ENCODE peak calls at places on chromosome 15, in ten cellular contexts. U is H1, G is esophagus muscularis mucosa, Z is HCT116, D is breast epithelium, C is transverse colon, Y is upper lobe of left lung, A is GM23338, V is Panc1, B is sigmoid colon. J is an unnamed sample. For H3K4me1, the result is how much of the 10 kb centered on the place peaks cover.

GRCh38 chr15:55710286-55710685 is 32.7 kb downstream of the PRTG start:
- DNase-seq in U (no peak), G (no peak), Z (no peak), D (no peak), C (no peak), Y (no peak), A (no peak), V (no peak), B (no peak), J (no peak)

GRCh38 chr15:60337069-60337468 is 60.7 kb downstream of the ANXA2 start:
- DNase-seq in U (no peak), G (no peak), Z (no peak), D (no peak), C (no peak), Y (no peak), A (no peak), V (no peak), B (no peak), J (no peak)

GRCh38 chr15:67175643-67176071 is 78.8 kb downstream of the AAGAB start:
- DNase-seq in U (no peak), G (no peak), Z (no peak), D (no peak), C (peak), Y (peak), A (no peak), V (no peak), B (peak), J (no peak)

GRCh38 chr15:95922431-95922830 is 408.1 kb upstream of the NR2F2 start:
- DNase-seq in U (no peak), G (no peak), Z (peak), D (no peak), C (no peak), Y (no peak), A (no peak), V (peak), B (no peak), J (no peak)

GRCh38 chr15:80836223-80836622 is 57.1 kb downstream of the CEMIP start:
- DNase-seq in U (no peak), G (no peak), Z (no peak), D (no peak), C (no peak), Y (no peak), A (no peak), V (no peak), B (no peak), J (no peak)

GRCh38 chr15:56969265-56969895 is 50.9 kb downstream of the TCF12 start:
- DNase-seq in U (no peak), G (no peak), Z (no peak), D (no peak), C (no peak), Y (no peak), A (no peak), V (no peak), B (no peak), J (no peak)

GRCh38 chr15:71508081-71508682 is 302.2 kb upstream of the NR2E3 start:
- DNase-seq in U (no peak), G (no peak), Z (no peak), D (no peak), C (no peak), Y (no peak), A (no peak), V (no peak), B (no peak), J (no peak)

GRCh38 chr15:72778796-72779195 is 4.8 kb downstream of the ADPGK start:
- DNase-seq in U (no peak), G (no peak), Z (no peak), D (no peak), C (no peak), Y (no peak), A (no peak), V (no peak), B (no peak), J (no peak)

GRCh38 chr15:69760890-69761568 is 308.4 kb downstream of the RPLP1 start:
- DNase-seq in U (no peak), G (peak), Z (peak), D (no peak), C (peak), Y (no peak), A (no peak), V (peak), B (peak), J (no peak)

GRCh38 chr15:40769310-40770146 is at the start of gene C15orf62:
- DNase-seq in U (no peak), G (no peak), Z (no peak), D (peak), C (peak), Y (peak), A (no peak), V (no peak), B (no peak), J (no peak)

GRCh38 chr15:55659481-55659880 is 71.3 kb upstream of the PYGO1 start:
- DNase-seq in U (no peak), G (no peak), Z (no peak), D (no peak), C (no peak), Y (no peak), A (no peak), V (no peak), B (no peak), J (no peak)

GRCh38 chr15:77541421-77542181 is 91.1 kb downstream of the LINGO1 start:
- DNase-seq in U (no peak), G (no peak), Z (no peak), D (no peak), C (no peak), Y (no peak), A (peak), V (no peak), B (peak), J (no peak)

GRCh38 chr15:65033659-65034269 is 4.3 kb upstream of the MTFMT start:
- DNase-seq in U (no peak), G (no peak), Z (peak), D (no peak), C (peak), Y (no peak), A (peak), V (no peak), B (no peak), J (no peak)

GRCh38 chr15:90512281-90512680 is 17.4 kb upstream of the CRTC3 start:
- DNase-seq in U (no peak), G (no peak), Z (no peak), D (no peak), C (no peak), Y (no peak), A (no peak), V (no peak), B (no peak), J (no peak)

GRCh38 chr15:34812369-34812768 is 17.0 kb upstream of the ACTC1 start:
- DNase-seq in U (no peak), G (no peak), Z (no peak), D (no peak), C (no peak), Y (no peak), A (no peak), V (no peak), B (no peak), J (no peak)

GRCh38 chr15:75195122-75195765 is 6.4 kb upstream of the C15orf39 start:
- DNase-seq in U (no peak), G (no peak), Z (no peak), D (no peak), C (peak), Y (no peak), A (peak), V (no peak), B (no peak), J (no peak)
- TF ChIP-seq POLR2AphosphoS5 in U (no peak), G (no peak), Z (no peak), D (no peak), C (no peak), Y (no peak), A (no peak), V (no peak), B (no peak), J (no peak)

DNA sequence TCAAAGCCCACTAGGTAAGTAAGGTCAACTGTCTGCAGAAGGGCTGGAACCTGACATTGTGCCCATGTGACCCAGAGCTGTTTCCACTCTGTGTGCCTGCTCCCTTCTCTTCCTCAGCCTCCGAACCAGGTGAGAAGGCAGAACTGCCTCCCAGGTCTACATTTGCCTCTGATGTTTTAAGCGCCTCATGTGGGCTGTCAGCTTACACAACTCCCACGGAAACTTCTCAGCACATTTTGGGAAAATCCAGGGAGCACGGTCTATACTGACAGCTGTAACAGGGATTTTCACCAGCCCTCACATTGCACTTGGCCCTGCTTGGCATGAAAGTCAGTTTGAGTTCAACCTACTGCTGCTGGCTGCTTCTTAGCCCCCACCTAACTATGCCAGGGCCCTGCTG is 46.9 kb upstream of the SLC24A5 start:
- DNase-seq in U (no peak), G (peak), Z (no peak), D (no peak), C (no peak), Y (no peak), A (no peak), V (no peak), B (no peak), J (peak)
- H3K4me1 ChIP-seq in U (under half), G (under half), Z (under half), D (under half), C (under half), Y (under half), A (under half), V (under half), B (under half), J (under half)

GRCh38 chr15:68542348-68542747 is 36.4 kb upstream of the CORO2B start:
- DNase-seq in U (no peak), G (no peak), Z (no peak), D (no peak), C (no peak), Y (no peak), A (no peak), V (no peak), B (no peak), J (no peak)

GRCh38 chr15:68543546-68544008 is 35.2 kb upstream of the CORO2B start:
- DNase-seq in U (no peak), G (no peak), Z (no peak), D (no peak), C (no peak), Y (no peak), A (no peak), V (no peak), B (no peak), J (no peak)

GRCh38 chr15:68546318-68546717 is 32.5 kb upstream of the CORO2B start:
- DNase-seq in U (no peak), G (no peak), Z (no peak), D (no peak), C (no peak), Y (no peak), A (no peak), V (no peak), B (no peak), J (no peak)

GRCh38 chr15:68541743-68542142 is 37.0 kb upstream of the CORO2B start:
- DNase-seq in U (no peak), G (no peak), Z (no peak), D (no peak), C (no peak), Y (no peak), A (no peak), V (no peak), B (no peak), J (no peak)

DNA sequence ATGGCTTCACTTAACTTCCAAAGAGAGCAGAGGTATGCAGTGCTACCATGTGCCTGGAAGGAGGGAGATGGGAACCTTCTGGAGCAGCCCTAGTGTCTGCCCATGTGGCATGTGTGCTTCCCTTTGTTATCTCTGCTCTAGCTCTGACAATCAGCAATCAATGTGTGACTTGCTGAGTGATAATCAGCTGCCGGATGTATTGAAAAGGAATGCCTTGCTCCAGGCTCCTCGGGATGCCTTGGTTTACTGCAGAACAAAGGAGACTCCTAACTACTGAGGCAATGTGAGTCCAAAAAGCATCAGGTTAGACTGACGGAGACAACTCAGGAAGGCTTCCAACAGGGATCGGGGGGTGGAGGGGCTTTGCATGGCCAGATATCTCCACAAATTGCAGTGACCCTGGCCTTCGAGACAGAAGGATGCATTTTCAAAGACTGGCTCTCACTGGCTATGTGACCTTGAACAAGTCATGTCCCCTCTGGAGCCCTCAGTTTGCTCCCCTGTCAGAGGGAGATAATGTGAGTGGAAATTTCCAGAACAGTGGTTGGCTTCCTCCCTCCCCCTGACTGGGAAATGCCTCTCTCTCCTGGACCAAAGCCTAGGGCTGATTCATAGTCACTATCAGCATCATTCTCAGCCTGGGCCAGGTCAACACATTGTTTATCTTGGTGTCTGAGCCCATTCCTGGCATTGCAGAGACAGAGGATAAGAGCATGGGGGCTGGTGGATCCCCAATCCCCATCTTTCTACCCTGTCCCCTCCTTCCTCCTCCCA is 35.8 kb upstream of the CORO2B start:
- DNase-seq in U (no peak), G (no peak), Z (no peak), D (peak), C (no peak), Y (no peak), A (no peak), V (no peak), B (no peak), J (no peak)
- TF ChIP-seq POLR2AphosphoS5 in U (no peak), G (no peak), Z (no peak), D (peak), C (no peak), Y (peak), A (no peak), V (no peak), B (peak), J (peak)

GRCh38 chr15:85531083-85531482 is 150.7 kb downstream of the AKAP13 start:
- DNase-seq in U (no peak), G (no peak), Z (no peak), D (no peak), C (no peak), Y (no peak), A (no peak), V (no peak), B (no peak), J (no peak)
- H3K4me1 ChIP-seq in U (under half), G (half or more), Z (under half), D (under half), C (under half), Y (half or more), A (under half), V (under half), B (under half), J (under half)

GRCh38 chr15:100113351-100114075 is 228.3 kb downstream of the ADAMTS17 start:
- DNase-seq in U (no peak), G (no peak), Z (no peak), D (no peak), C (no peak), Y (no peak), A (no peak), V (no peak), B (no peak), J (no peak)

GRCh38 chr15:100114526-100114925 is 227.2 kb downstream of the ADAMTS17 start:
- DNase-seq in U (no peak), G (no peak), Z (no peak), D (no peak), C (no peak), Y (no peak), A (peak), V (no peak), B (no peak), J (no peak)

GRCh38 chr15:100112636-100113305 is 229.0 kb downstream of the ADAMTS17 start:
- DNase-seq in U (no peak), G (no peak), Z (no peak), D (no peak), C (no peak), Y (no peak), A (no peak), V (no peak), B (no peak), J (no peak)

GRCh38 chr15:100115066-100115710 is 226.6 kb downstream of the ADAMTS17 start:
- DNase-seq in U (no peak), G (no peak), Z (no peak), D (no peak), C (no peak), Y (no peak), A (no peak), V (no peak), B (no peak), J (no peak)

DNA sequence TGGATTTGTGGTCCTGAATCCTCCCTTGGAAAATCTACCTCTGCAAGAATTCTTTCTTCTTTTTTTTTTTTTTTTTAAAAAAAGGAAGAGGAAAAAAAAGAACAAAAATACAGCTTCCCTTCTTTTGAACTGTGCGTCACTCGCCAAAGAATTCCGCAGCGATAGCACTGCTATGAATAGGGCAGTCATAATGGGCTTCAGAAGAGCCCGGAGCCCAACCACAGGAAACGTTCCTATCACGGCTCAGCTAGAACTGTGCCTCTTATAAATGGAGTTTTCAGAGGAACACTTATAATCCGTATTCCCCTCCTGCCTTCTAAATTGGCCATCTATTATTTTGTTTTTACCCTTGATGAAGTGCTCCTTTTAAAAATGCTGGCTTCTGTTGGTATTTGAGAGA is 227.7 kb downstream of the ADAMTS17 start:
- DNase-seq in U (no peak), G (no peak), Z (no peak), D (no peak), C (peak), Y (no peak), A (no peak), V (no peak), B (peak), J (no peak)
- TF ChIP-seq POLR2AphosphoS5 in U (no peak), G (peak), Z (no peak), D (no peak), C (no peak), Y (no peak), A (no peak), V (no peak), B (peak), J (peak)

DNA sequence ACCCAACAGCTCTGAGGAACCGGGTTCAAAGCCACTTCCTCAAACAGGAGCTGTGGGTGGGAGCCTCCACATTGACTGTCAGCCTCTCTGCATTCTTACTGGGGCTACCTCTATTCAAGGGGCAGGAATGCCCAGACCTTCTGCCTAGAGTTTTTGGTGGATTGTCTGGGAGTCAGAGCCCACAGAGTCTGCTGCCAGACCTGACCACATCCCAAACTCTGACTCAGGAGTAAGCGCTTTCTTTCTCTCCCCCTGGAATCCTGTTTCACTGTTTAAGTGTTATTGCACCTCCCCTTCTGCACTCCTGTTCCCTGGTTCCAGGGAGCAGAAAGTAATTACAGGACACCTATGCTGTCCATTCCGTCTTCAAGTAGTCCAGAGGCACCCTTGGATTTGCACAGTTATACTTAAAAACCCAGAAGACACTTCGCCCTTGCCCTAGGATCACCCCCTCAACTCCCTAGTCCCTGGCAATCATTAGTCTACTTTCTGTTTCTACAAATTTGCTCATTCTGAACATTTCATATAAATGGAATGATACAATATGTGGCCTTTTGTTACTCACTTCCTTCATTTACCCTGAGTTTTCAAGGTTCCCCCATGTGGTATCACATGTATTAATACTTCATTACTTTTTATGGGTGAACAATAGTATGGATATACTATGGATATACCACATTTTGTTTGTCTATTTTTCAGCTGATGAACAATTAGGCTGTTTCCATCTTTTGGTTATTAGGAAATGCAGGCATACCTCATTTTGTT is 37.9 kb upstream of the TJP1 start:
- DNase-seq in U (no peak), G (no peak), Z (no peak), D (no peak), C (no peak), Y (no peak), A (no peak), V (no peak), B (no peak), J (no peak)
- H3K4me1 ChIP-seq in U (under half), G (under half), Z (under half), D (under half), C (under half), Y (under half), A (under half), V (under half), B (under half), J (under half)